ENCODE peak calls at places on chromosome 12, in six cellular contexts. M is H1, R is memory B cell, Z is NCI-H1436 treated with DMSO at 0.1 percent for 48 hours, D is T-cell, U is AG20443. H is an unnamed sample.

GRCh38 chr12:131860472-131861260 is 32.5 kb downstream of the MMP17 start:
- DNase-seq in M (no peak), R (no peak), Z (peak; percentile 50), D (no peak), U (peak; percentile 94), H (no peak)

GRCh38 chr12:52074656-52075408 is 4.7 kb upstream of the SMIM41 start:
- DNase-seq in M (no peak), R (no peak), Z (no peak), D (no peak), U (no peak), H (no peak)

GRCh38 chr12:94969424-94969823 is 34.1 kb downstream of the NDUFA12 start:
- DNase-seq in M (no peak), R (peak; percentile 6), Z (no peak), D (no peak), U (no peak), H (no peak)

GRCh38 chr12:122079532-122080081 is 1.1 kb downstream of the MLXIP start:
- DNase-seq in M (no peak), R (no peak), Z (no peak), D (no peak), U (no peak), H (no peak)

GRCh38 chr12:83573676-83574075 is 887.0 kb downstream of the TMTC2 start:
- DNase-seq in M (no peak), R (no peak), Z (no peak), D (no peak), U (peak; percentile 14), H (no peak)

GRCh38 chr12:89943461-89943860 is 234.8 kb upstream of the ATP2B1 start:
- DNase-seq in M (no peak), R (no peak), Z (no peak), D (no peak), U (no peak), H (no peak)

GRCh38 chr12:89824822-89825221 is 116.2 kb upstream of the ATP2B1 start:
- DNase-seq in M (no peak), R (no peak), Z (no peak), D (no peak), U (no peak), H (no peak)

GRCh38 chr12:10363922-10364838 is 25.7 kb downstream of the KLRK1 start:
- DNase-seq in M (no peak), R (peak; percentile 19), Z (no peak), D (no peak), U (peak; percentile 33), H (no peak)

GRCh38 chr12:112524269-112524668 is 105.5 kb downstream of the PTPN11 start:
- DNase-seq in M (no peak), R (no peak), Z (no peak), D (no peak), U (no peak), H (no peak)

GRCh38 chr12:108980831-108981618 is 39.8 kb downstream of the SVOP start:
- DNase-seq in M (peak; percentile 10), R (no peak), Z (no peak), D (no peak), U (peak; percentile 62), H (no peak)

GRCh38 chr12:15978431-15978950 is 67.4 kb downstream of the DERA start:
- DNase-seq in M (no peak), R (no peak), Z (no peak), D (no peak), U (peak; percentile 16), H (no peak)

GRCh38 chr12:47802312-47802711 is 17.4 kb downstream of the HDAC7 start:
- DNase-seq in M (no peak), R (no peak), Z (no peak), D (no peak), U (no peak), H (no peak)

GRCh38 chr12:54030889-54031860 is 1.7 kb upstream of the HOXC5 start:
- DNase-seq in M (no peak), R (no peak), Z (no peak), D (no peak), U (peak; percentile 62), H (no peak)

H was measured in T follicular helper cell.